ENCODE peak calls at places on chromosomes 6 and 20, in five cellular contexts. One of them, this sample, is unnamed.
A peak's percentile ranks its signal among the peaks of the same experiment; 100 is the strongest.

GRCh38 chr6:85460951-85461805 is 11.3 kb downstream of the NT5E start:
- DNase-seq in CD8-positive, alpha-beta memory T cell: peak; percentile 24
- DNase-seq in heart left ventricle: no peak
- DNase-seq in Peyer's patch: no peak
- DNase-seq in endodermal cell: no peak
- DNase-seq in this sample: peak; percentile 89

GRCh38 chr6:10190042-10190441 is 224.8 kb downstream of the TFAP2A start:
- DNase-seq in heart left ventricle: no peak
- DNase-seq in CD8-positive, alpha-beta memory T cell: no peak
- DNase-seq in endodermal cell: no peak
- DNase-seq in Peyer's patch: no peak
- DNase-seq in this sample: no peak

GRCh38 chr6:15148356-15149058 is 97.4 kb upstream of the JARID2 start:
- DNase-seq in endodermal cell: peak; percentile 60
- DNase-seq in Peyer's patch: no peak
- DNase-seq in heart left ventricle: no peak
- DNase-seq in CD8-positive, alpha-beta memory T cell: no peak
- DNase-seq in this sample: peak; percentile 12

GRCh38 chr20:18299364-18299763 is 11.0 kb downstream of the ZNF133 start:
- DNase-seq in heart left ventricle: no peak
- DNase-seq in endodermal cell: no peak
- DNase-seq in Peyer's patch: no peak
- DNase-seq in CD8-positive, alpha-beta memory T cell: no peak
- DNase-seq in this sample: no peak

GRCh38 chr6:72787521-72788031 is 165.7 kb downstream of the KCNQ5 start:
- DNase-seq in endodermal cell: peak; percentile 57
- DNase-seq in CD8-positive, alpha-beta memory T cell: no peak
- DNase-seq in Peyer's patch: no peak
- DNase-seq in heart left ventricle: no peak
- DNase-seq in this sample: peak; percentile 87

GRCh38 chr6:80163754-80164187 is 57.3 kb downstream of the BCKDHB start:
- DNase-seq in heart left ventricle: no peak
- DNase-seq in Peyer's patch: no peak
- DNase-seq in endodermal cell: peak; percentile 57
- DNase-seq in CD8-positive, alpha-beta memory T cell: no peak
- DNase-seq in this sample: peak; percentile 9

GRCh38 chr6:36873612-36874011 is 991 bp downstream of the PPIL1 start:
- DNase-seq in Peyer's patch: no peak
- DNase-seq in heart left ventricle: no peak
- DNase-seq in endodermal cell: no peak
- DNase-seq in CD8-positive, alpha-beta memory T cell: no peak
- DNase-seq in this sample: no peak

GRCh38 chr20:54980321-54980960 is 505.0 kb downstream of the DOK5 start:
- DNase-seq in CD8-positive, alpha-beta memory T cell: no peak
- DNase-seq in endodermal cell: no peak
- DNase-seq in heart left ventricle: no peak
- DNase-seq in Peyer's patch: no peak
- DNase-seq in this sample: no peak

GRCh38 chr6:63493557-63493956 is 78.7 kb upstream of the LOC128125822 start:
- DNase-seq in CD8-positive, alpha-beta memory T cell: no peak
- DNase-seq in heart left ventricle: no peak
- DNase-seq in Peyer's patch: no peak
- DNase-seq in endodermal cell: no peak
- DNase-seq in this sample: no peak

GRCh38 chr20:7843613-7844012 is 96.6 kb downstream of the HAO1 start:
- DNase-seq in heart left ventricle: no peak
- DNase-seq in Peyer's patch: no peak
- DNase-seq in endodermal cell: no peak
- DNase-seq in CD8-positive, alpha-beta memory T cell: no peak
- DNase-seq in this sample: peak; percentile 91

GRCh38 chr6:127384007-127384406 is 40.6 kb upstream of the ECHDC1 start:
- DNase-seq in endodermal cell: no peak
- DNase-seq in CD8-positive, alpha-beta memory T cell: no peak
- DNase-seq in heart left ventricle: no peak
- DNase-seq in Peyer's patch: no peak
- DNase-seq in this sample: no peak

GRCh38 chr6:47034919-47035318 is 7.2 kb downstream of the ADGRF1 start:
- DNase-seq in Peyer's patch: no peak
- DNase-seq in heart left ventricle: peak; percentile 19
- DNase-seq in CD8-positive, alpha-beta memory T cell: no peak
- DNase-seq in endodermal cell: no peak
- DNase-seq in this sample: peak; percentile 76

GRCh38 chr6:168116975-168117899 is 38.2 kb upstream of the FRMD1 start:
- DNase-seq in Peyer's patch: peak; percentile 79
- DNase-seq in heart left ventricle: no peak
- DNase-seq in CD8-positive, alpha-beta memory T cell: no peak
- DNase-seq in endodermal cell: peak; percentile 36
- DNase-seq in this sample: peak; percentile 6

GRCh38 chr6:71393471-71393870 is 104.9 kb downstream of the OGFRL1 start:
- DNase-seq in Peyer's patch: no peak
- DNase-seq in CD8-positive, alpha-beta memory T cell: no peak
- DNase-seq in heart left ventricle: no peak
- DNase-seq in endodermal cell: no peak
- DNase-seq in this sample: no peak

GRCh38 chr6:139240161-139241010 is 51.4 kb downstream of the TXLNB start:
- DNase-seq in CD8-positive, alpha-beta memory T cell: no peak
- DNase-seq in Peyer's patch: no peak
- DNase-seq in heart left ventricle: no peak
- DNase-seq in endodermal cell: no peak
- DNase-seq in this sample: no peak

GRCh38 chr6:64691069-64691468 is 1016.0 kb downstream of the EYS start:
- DNase-seq in endodermal cell: no peak
- DNase-seq in Peyer's patch: no peak
- DNase-seq in heart left ventricle: no peak
- DNase-seq in CD8-positive, alpha-beta memory T cell: no peak
- DNase-seq in this sample: no peak

GRCh38 chr6:31713991-31714684 is 1.0 kb upstream of the LY6G6D start:
- DNase-seq in endodermal cell: peak; percentile 79
- DNase-seq in heart left ventricle: no peak
- DNase-seq in CD8-positive, alpha-beta memory T cell: no peak
- DNase-seq in Peyer's patch: no peak
- DNase-seq in this sample: no peak

GRCh38 chr6:157631388-157631787 is 191.7 kb upstream of the SNX9 start:
- DNase-seq in endodermal cell: no peak
- DNase-seq in Peyer's patch: no peak
- DNase-seq in CD8-positive, alpha-beta memory T cell: no peak
- DNase-seq in heart left ventricle: no peak
- DNase-seq in this sample: no peak

GRCh38 chr6:148342146-148343027 is at the start of gene SASH1:
- DNase-seq in heart left ventricle: peak; percentile 68
- DNase-seq in endodermal cell: peak; percentile 92
- DNase-seq in CD8-positive, alpha-beta memory T cell: no peak
- DNase-seq in Peyer's patch: peak; percentile 82
- DNase-seq in this sample: peak; percentile 82

GRCh38 chr6:125095501-125096301 is 57.9 kb upstream of the TPD52L1 start:
- DNase-seq in heart left ventricle: no peak
- DNase-seq in endodermal cell: no peak
- DNase-seq in CD8-positive, alpha-beta memory T cell: no peak
- DNase-seq in Peyer's patch: no peak
- DNase-seq in this sample: peak; percentile 78

GRCh38 chr6:72620866-72621242 is 1.0 kb upstream of the KCNQ5 start:
- DNase-seq in CD8-positive, alpha-beta memory T cell: no peak
- DNase-seq in endodermal cell: no peak
- DNase-seq in heart left ventricle: no peak
- DNase-seq in Peyer's patch: no peak
- DNase-seq in this sample: no peak

GRCh38 chr6:155186052-155186658 is 77.7 kb upstream of the CLDN20 start:
- DNase-seq in CD8-positive, alpha-beta memory T cell: no peak
- DNase-seq in heart left ventricle: no peak
- DNase-seq in endodermal cell: peak; percentile 67
- DNase-seq in Peyer's patch: no peak
- DNase-seq in this sample: no peak

GRCh38 chr6:146433881-146434741 is 109.5 kb upstream of the RAB32 start:
- DNase-seq in heart left ventricle: no peak
- DNase-seq in Peyer's patch: no peak
- DNase-seq in endodermal cell: peak; percentile 76
- DNase-seq in CD8-positive, alpha-beta memory T cell: no peak
- DNase-seq in this sample: peak; percentile 40

GRCh38 chr6:99353126-99353525 is 3.7 kb upstream of the FAXC start:
- DNase-seq in Peyer's patch: no peak
- DNase-seq in endodermal cell: peak; percentile 77
- DNase-seq in CD8-positive, alpha-beta memory T cell: no peak
- DNase-seq in heart left ventricle: no peak
- DNase-seq in this sample: peak; percentile 19

GRCh38 chr6:89951574-89952360 is 57.5 kb downstream of the GJA10 start:
- DNase-seq in endodermal cell: peak; percentile 75
- DNase-seq in heart left ventricle: no peak
- DNase-seq in CD8-positive, alpha-beta memory T cell: no peak
- DNase-seq in Peyer's patch: no peak
- DNase-seq in this sample: peak; percentile 40

GRCh38 chr20:59985864-59986263 is 27.6 kb downstream of the CDH26 start:
- DNase-seq in Peyer's patch: no peak
- DNase-seq in heart left ventricle: no peak
- DNase-seq in CD8-positive, alpha-beta memory T cell: no peak
- DNase-seq in endodermal cell: no peak
- DNase-seq in this sample: no peak

GRCh38 chr20:37615507-37616425 is 78.1 kb upstream of the CTNNBL1 start:
- DNase-seq in CD8-positive, alpha-beta memory T cell: peak; percentile 9
- DNase-seq in endodermal cell: peak; percentile 88
- DNase-seq in Peyer's patch: no peak
- DNase-seq in heart left ventricle: no peak
- DNase-seq in this sample: no peak

GRCh38 chr20:32779500-32780215 is 17.5 kb downstream of the DNMT3B start:
- DNase-seq in CD8-positive, alpha-beta memory T cell: no peak
- DNase-seq in heart left ventricle: no peak
- DNase-seq in Peyer's patch: no peak
- DNase-seq in endodermal cell: peak; percentile 88
- DNase-seq in this sample: no peak

DNA sequence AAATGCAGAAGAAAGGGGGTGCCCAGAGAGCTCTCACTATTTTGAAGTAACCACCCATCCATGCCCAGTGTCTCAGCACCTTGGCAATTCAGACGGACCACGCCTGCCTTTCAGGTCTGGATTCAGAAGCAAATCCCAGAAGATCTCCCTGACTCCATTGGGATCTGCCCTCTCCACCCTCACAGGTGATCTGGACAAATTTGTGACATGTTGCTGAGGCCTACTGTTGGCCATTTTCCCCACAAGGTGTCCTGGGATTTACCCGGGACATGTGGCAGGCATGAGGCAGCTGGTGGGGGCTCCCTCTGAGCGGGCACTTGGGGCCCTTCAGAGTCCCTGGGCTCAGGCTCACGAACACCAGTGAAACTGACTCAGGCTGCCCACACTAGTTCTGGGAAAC is 51.9 kb upstream of the IYD start:
- DNase-seq in CD8-positive, alpha-beta memory T cell: no peak
- DNase-seq in Peyer's patch: no peak
- DNase-seq in heart left ventricle: no peak
- DNase-seq in endodermal cell: no peak
- DNase-seq in this sample: no peak
- H3K4me3 ChIP-seq in CD8-positive, alpha-beta memory T cell: no peak overlapping the region
- H3K4me3 ChIP-seq in Peyer's patch: no peak overlapping the region
- H3K4me3 ChIP-seq in heart left ventricle: no peak overlapping the region
- H3K4me3 ChIP-seq in endodermal cell: no peak overlapping the region
- H3K4me3 ChIP-seq in this sample: no peak overlapping the region

GRCh38 chr6:143252961-143253360 is 192.3 kb downstream of the AIG1 start:
- DNase-seq in Peyer's patch: no peak
- DNase-seq in endodermal cell: no peak
- DNase-seq in CD8-positive, alpha-beta memory T cell: no peak
- DNase-seq in heart left ventricle: no peak
- DNase-seq in this sample: no peak
- H3K9me3 ChIP-seq in Peyer's patch: no peaks in the 10 kb centered on the region
- H3K9me3 ChIP-seq in endodermal cell: no peaks in the 10 kb centered on the region
- H3K9me3 ChIP-seq in CD8-positive, alpha-beta memory T cell: no peaks in the 10 kb centered on the region
- H3K9me3 ChIP-seq in heart left ventricle: no peaks in the 10 kb centered on the region
- H3K9me3 ChIP-seq in this sample: no peaks in the 10 kb centered on the region

DNA sequence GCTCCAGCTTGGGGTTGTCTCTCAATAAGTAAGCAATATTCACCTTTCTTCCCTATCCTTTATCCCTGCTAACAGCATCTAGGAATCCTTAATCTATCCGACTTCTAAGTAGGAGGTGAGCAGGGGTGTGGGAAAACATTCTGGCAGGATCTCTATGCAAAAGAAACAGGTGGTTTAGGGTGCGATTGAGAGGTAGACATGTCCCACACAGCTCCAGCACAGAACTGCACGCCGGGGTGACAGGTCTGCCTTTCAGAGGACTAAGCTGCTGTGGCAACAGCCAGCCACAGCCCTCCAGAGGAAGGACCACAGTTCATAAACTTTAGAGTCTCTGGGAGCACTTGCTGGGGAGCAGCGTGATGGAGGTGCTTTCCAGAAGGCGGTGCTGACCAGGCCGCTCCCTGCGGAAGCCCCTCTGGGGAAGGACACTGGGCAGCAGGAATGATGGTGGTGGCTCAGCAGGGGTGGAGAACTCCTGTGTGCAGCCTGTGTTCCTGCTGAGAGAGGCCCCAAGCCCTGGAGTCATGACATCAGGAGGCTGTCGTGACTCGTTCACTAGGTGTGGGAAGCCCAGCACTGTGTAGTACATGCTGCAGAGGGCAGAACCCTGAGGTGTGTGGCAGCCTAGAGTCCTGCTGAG is 509.6 kb downstream of the PRKN start:
- DNase-seq in Peyer's patch: no peak
- DNase-seq in CD8-positive, alpha-beta memory T cell: no peak
- DNase-seq in heart left ventricle: no peak
- DNase-seq in endodermal cell: no peak
- DNase-seq in this sample: no peak
- H3K27ac ChIP-seq in Peyer's patch: no peak overlapping the region
- H3K27ac ChIP-seq in CD8-positive, alpha-beta memory T cell: no peak overlapping the region
- H3K27ac ChIP-seq in heart left ventricle: no peak overlapping the region
- H3K27ac ChIP-seq in endodermal cell: no peak overlapping the region
- H3K27ac ChIP-seq in this sample: no peak overlapping the region

GRCh38 chr6:170179925-170180324 is 111.0 kb downstream of the DLL1 start:
- DNase-seq in Peyer's patch: no peak
- DNase-seq in CD8-positive, alpha-beta memory T cell: no peak
- DNase-seq in heart left ventricle: no peak
- DNase-seq in endodermal cell: no peak
- DNase-seq in this sample: no peak
- H3K4me3 ChIP-seq in Peyer's patch: no peak overlapping the region
- H3K4me3 ChIP-seq in CD8-positive, alpha-beta memory T cell: no peak overlapping the region
- H3K4me3 ChIP-seq in heart left ventricle: no peak overlapping the region
- H3K4me3 ChIP-seq in endodermal cell: no peak overlapping the region
- H3K4me3 ChIP-seq in this sample: no peak overlapping the region

This sample was measured in cardiac muscle cell.